ENCODE peak calls at places on chromosomes 4 and X, in nine cellular contexts. One of them, this sample, is unnamed.

GRCh38 chrX:139106111-139106510 is 394.6 kb upstream of the FGF13 start:
- DNase-seq in cardiac muscle cell: no peak
- DNase-seq in A549: no peak
- DNase-seq in spleen: no peak
- DNase-seq in ascending aorta: no peak
- DNase-seq in CD8-positive, alpha-beta memory T cell: no peak
- DNase-seq in lower leg skin: no peak
- DNase-seq in AG04449: no peak
- DNase-seq in fibroblast of pulmonary artery: peak; percentile 7
- DNase-seq in this sample: no peak

GRCh38 chrX:24870143-24870542 is 145.6 kb downstream of the ARX start:
- DNase-seq in cardiac muscle cell: no peak
- DNase-seq in A549: peak; percentile 68
- DNase-seq in spleen: no peak
- DNase-seq in ascending aorta: no peak
- DNase-seq in CD8-positive, alpha-beta memory T cell: no peak
- DNase-seq in lower leg skin: no peak
- DNase-seq in AG04449: no peak
- DNase-seq in fibroblast of pulmonary artery: peak; percentile 64
- DNase-seq in this sample: no peak

GRCh38 chrX:39855748-39856129 is 242.0 kb downstream of the BCOR start:
- DNase-seq in cardiac muscle cell: no peak
- DNase-seq in A549: peak; percentile 12
- DNase-seq in spleen: no peak
- DNase-seq in ascending aorta: no peak
- DNase-seq in CD8-positive, alpha-beta memory T cell: peak; percentile 71
- DNase-seq in lower leg skin: peak; percentile 14
- DNase-seq in AG04449: no peak
- DNase-seq in fibroblast of pulmonary artery: no peak
- DNase-seq in this sample: no peak

GRCh38 chr4:52588771-52589591 is 70.1 kb downstream of the USP46 start:
- DNase-seq in cardiac muscle cell: no peak
- DNase-seq in A549: no peak
- DNase-seq in spleen: no peak
- DNase-seq in ascending aorta: no peak
- DNase-seq in CD8-positive, alpha-beta memory T cell: peak; percentile 38
- DNase-seq in lower leg skin: no peak
- DNase-seq in AG04449: peak; percentile 92
- DNase-seq in fibroblast of pulmonary artery: peak; percentile 87
- DNase-seq in this sample: no peak

GRCh38 chr4:170089274-170089742 is 448 bp downstream of the AADAT start:
- DNase-seq in cardiac muscle cell: peak; percentile 57
- DNase-seq in A549: peak; percentile 19
- DNase-seq in spleen: no peak
- DNase-seq in ascending aorta: no peak
- DNase-seq in CD8-positive, alpha-beta memory T cell: no peak
- DNase-seq in lower leg skin: no peak
- DNase-seq in AG04449: no peak
- DNase-seq in fibroblast of pulmonary artery: peak; percentile 48
- DNase-seq in this sample: no peak

GRCh38 chrX:68307767-68308166 is 125.5 kb downstream of the OPHN1 start:
- DNase-seq in cardiac muscle cell: no peak
- DNase-seq in A549: peak; percentile 22
- DNase-seq in spleen: no peak
- DNase-seq in ascending aorta: no peak
- DNase-seq in CD8-positive, alpha-beta memory T cell: no peak
- DNase-seq in lower leg skin: no peak
- DNase-seq in AG04449: peak; percentile 19
- DNase-seq in fibroblast of pulmonary artery: peak; percentile 70
- DNase-seq in this sample: no peak

GRCh38 chr4:75718529-75718928 is 5.8 kb upstream of the USO1 start:
- DNase-seq in cardiac muscle cell: no peak
- DNase-seq in A549: no peak
- DNase-seq in spleen: no peak
- DNase-seq in ascending aorta: no peak
- DNase-seq in CD8-positive, alpha-beta memory T cell: no peak
- DNase-seq in lower leg skin: no peak
- DNase-seq in AG04449: no peak
- DNase-seq in fibroblast of pulmonary artery: peak; percentile 33
- DNase-seq in this sample: no peak

GRCh38 chr4:95251568-95251967 is 297.2 kb downstream of the UNC5C start:
- DNase-seq in cardiac muscle cell: no peak
- DNase-seq in A549: no peak
- DNase-seq in spleen: no peak
- DNase-seq in ascending aorta: no peak
- DNase-seq in CD8-positive, alpha-beta memory T cell: no peak
- DNase-seq in lower leg skin: no peak
- DNase-seq in AG04449: no peak
- DNase-seq in fibroblast of pulmonary artery: no peak
- DNase-seq in this sample: no peak

GRCh38 chr4:11805837-11806236 is 377.1 kb upstream of the HS3ST1 start:
- DNase-seq in cardiac muscle cell: peak; percentile 23
- DNase-seq in A549: peak; percentile 20
- DNase-seq in spleen: no peak
- DNase-seq in ascending aorta: no peak
- DNase-seq in CD8-positive, alpha-beta memory T cell: no peak
- DNase-seq in lower leg skin: no peak
- DNase-seq in AG04449: no peak
- DNase-seq in fibroblast of pulmonary artery: peak; percentile 86
- DNase-seq in this sample: no peak

GRCh38 chrX:13778916-13779315 is 38.0 kb downstream of the GPM6B start:
- DNase-seq in cardiac muscle cell: no peak
- DNase-seq in A549: no peak
- DNase-seq in spleen: no peak
- DNase-seq in ascending aorta: no peak
- DNase-seq in CD8-positive, alpha-beta memory T cell: no peak
- DNase-seq in lower leg skin: no peak
- DNase-seq in AG04449: no peak
- DNase-seq in fibroblast of pulmonary artery: peak; percentile 37
- DNase-seq in this sample: no peak

DNA sequence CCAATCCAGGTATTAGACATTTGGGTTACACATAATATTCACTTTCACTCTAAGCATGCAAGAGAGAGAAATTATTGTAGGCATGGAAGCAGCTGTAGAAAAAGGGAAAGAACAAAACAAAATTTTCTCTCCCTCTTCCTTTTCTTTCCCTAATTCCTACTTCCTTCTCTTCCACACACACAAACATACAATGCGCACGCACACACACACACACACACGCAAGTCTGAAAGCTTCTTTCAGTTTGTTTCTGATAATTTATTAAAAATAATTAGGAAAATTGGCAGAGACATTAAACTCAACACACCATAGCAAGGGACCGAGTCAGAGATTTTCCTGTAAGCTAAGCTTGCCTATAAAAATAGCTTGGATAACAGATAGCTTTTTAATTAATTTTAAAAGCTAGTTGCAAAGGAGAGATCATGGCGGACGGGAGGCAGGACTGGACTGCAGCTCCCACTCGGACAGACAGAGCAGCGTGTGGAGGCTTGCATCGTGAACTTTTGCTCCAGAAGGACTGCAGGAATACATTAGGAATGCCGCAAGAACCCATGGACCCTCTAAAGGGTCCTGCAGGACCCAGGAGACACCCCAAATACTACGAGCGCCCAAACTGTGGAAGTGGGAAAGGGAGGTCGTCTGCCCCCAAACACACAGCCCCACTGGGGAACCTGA is 92.6 kb upstream of the MAPK10 start:
- DNase-seq in cardiac muscle cell: no peak
- DNase-seq in A549: no peak
- DNase-seq in spleen: no peak
- DNase-seq in ascending aorta: no peak
- DNase-seq in CD8-positive, alpha-beta memory T cell: no peak
- DNase-seq in lower leg skin: no peak
- DNase-seq in AG04449: no peak
- DNase-seq in fibroblast of pulmonary artery: peak; percentile 69
- DNase-seq in this sample: no peak
- H3K4me3 ChIP-seq in cardiac muscle cell: no peak overlapping the region
- H3K4me3 ChIP-seq in A549: no peak overlapping the region
- H3K4me3 ChIP-seq in spleen: peak overlapping the region; percentile 52
- H3K4me3 ChIP-seq in ascending aorta: peak overlapping the region; percentile 77
- H3K4me3 ChIP-seq in CD8-positive, alpha-beta memory T cell: no peak overlapping the region
- H3K4me3 ChIP-seq in lower leg skin: no peak overlapping the region
- H3K4me3 ChIP-seq in AG04449: no peak overlapping the region
- H3K4me3 ChIP-seq in fibroblast of pulmonary artery: peak overlapping the region; percentile 56
- H3K4me3 ChIP-seq in this sample: no peak overlapping the region

DNA sequence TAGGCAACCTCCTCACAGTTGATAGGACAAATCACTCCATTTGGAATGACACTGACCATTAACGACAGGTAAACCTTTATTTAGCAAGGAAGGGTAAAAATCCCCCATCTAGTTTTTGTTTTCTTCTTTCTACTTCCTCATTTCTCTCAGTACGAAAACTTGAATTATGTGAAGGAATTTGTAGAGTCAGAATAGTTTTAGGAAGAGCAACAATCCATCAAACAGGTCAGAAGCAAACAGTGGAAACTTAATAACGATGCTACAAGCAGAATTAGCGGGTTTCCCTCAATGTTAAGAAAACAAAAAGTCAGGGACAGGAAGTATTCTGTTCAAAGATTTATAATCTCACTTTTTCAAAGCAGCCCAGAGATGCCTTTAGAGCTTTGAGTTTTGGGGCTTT is 2.8 kb downstream of the GSX2 start:
- DNase-seq in cardiac muscle cell: no peak
- DNase-seq in A549: no peak
- DNase-seq in spleen: no peak
- DNase-seq in ascending aorta: no peak
- DNase-seq in CD8-positive, alpha-beta memory T cell: no peak
- DNase-seq in lower leg skin: no peak
- DNase-seq in AG04449: no peak
- DNase-seq in fibroblast of pulmonary artery: no peak
- DNase-seq in this sample: no peak
- H3K4me3 ChIP-seq in cardiac muscle cell: no peak overlapping the region
- H3K4me3 ChIP-seq in A549: no peak overlapping the region
- H3K4me3 ChIP-seq in spleen: no peak overlapping the region
- H3K4me3 ChIP-seq in ascending aorta: no peak overlapping the region
- H3K4me3 ChIP-seq in CD8-positive, alpha-beta memory T cell: no peak overlapping the region
- H3K4me3 ChIP-seq in lower leg skin: no peak overlapping the region
- H3K4me3 ChIP-seq in AG04449: no peak overlapping the region
- H3K4me3 ChIP-seq in fibroblast of pulmonary artery: no peak overlapping the region
- H3K4me3 ChIP-seq in this sample: no peak overlapping the region

DNA sequence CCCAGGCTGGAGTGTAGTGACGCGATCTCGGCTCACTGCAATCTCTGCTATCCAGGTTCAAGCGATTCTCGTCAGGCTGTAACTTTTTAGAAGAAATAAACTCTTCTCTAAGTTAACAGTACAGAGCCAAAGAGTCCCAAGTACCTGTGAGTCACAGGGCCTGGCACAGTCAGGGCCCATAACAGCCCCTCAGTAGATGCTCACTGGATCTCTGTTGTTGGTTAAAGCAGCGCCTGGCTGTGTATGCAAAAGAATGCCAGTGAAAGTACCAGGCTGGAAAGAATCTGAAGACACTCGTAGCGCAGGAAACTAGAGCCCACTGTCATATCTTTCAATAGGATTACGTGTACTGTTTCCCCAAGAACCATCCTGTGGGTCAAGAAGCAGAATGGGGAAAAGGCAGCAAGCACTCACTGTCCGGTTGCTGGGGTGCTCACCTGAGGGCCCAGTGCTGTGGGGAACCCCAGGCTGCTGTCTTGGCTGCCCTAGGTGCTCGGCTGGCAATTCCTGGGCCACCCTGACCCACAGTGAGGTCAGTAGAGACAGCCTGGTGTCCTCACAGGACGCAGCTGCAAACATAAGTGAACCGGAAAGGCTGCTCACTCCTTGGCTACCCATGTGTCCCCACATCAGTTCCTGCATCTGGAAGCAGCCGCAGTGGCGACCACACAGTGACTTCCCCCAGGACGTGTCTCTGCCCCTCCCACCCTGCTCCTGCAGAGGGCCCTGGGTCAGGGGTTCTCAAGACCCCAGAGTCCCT is 3.1 kb upstream of the SLBP start:
- DNase-seq in cardiac muscle cell: no peak
- DNase-seq in A549: no peak
- DNase-seq in spleen: peak; percentile 88
- DNase-seq in ascending aorta: no peak
- DNase-seq in CD8-positive, alpha-beta memory T cell: no peak
- DNase-seq in lower leg skin: no peak
- DNase-seq in AG04449: no peak
- DNase-seq in fibroblast of pulmonary artery: no peak
- DNase-seq in this sample: no peak
- H3K4me3 ChIP-seq in cardiac muscle cell: no peak overlapping the region
- H3K4me3 ChIP-seq in A549: no peak overlapping the region
- H3K4me3 ChIP-seq in spleen: peak overlapping the region; percentile 87
- H3K4me3 ChIP-seq in ascending aorta: no peak overlapping the region
- H3K4me3 ChIP-seq in CD8-positive, alpha-beta memory T cell: no peak overlapping the region
- H3K4me3 ChIP-seq in lower leg skin: no peak overlapping the region
- H3K4me3 ChIP-seq in AG04449: no peak overlapping the region
- H3K4me3 ChIP-seq in fibroblast of pulmonary artery: no peak overlapping the region
- H3K4me3 ChIP-seq in this sample: no peak overlapping the region

DNA sequence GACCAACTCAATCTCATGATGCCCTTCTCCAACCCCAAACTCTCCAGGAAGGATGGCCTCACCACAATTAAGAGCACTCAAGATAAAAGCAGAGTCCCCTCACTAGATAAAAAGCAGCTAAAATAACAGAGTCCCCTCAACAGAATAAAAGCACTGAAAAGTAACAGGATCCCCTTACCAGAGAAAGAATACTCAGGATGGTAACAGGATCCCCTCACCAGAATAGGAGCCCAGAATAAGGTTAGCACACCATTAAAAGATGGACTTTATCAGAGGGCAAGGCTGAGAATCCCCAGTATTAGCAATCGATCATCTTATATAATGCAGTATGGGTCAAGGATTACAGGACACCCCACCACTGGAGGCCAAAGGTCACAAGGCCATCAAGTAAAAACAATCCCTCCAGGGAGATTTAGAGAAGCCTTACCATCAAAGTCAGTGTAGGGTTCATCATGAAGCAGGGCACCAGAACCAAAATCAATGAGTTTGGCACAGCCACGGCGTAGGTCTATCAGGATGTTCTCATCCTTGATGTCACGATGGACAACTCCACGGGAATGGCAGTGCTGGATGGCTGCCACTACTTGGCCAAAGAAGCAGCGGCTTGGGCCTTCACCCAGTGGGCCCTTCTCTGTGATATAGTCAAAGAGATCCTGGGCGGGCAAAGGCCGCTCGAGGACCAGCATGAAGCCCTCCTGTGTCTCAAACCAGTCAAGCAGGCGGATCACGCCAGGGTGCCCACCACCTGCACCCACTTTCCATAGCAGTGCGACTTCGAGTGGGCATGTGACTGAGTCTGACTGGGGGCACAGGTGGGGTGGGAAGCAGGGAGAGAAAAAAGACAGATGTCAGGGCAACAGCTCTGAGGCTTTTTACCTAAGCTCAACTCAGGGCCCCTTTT is 3.4 kb upstream of the SLC35A2 start:
- DNase-seq in cardiac muscle cell: no peak
- DNase-seq in A549: no peak
- DNase-seq in spleen: no peak
- DNase-seq in ascending aorta: no peak
- DNase-seq in CD8-positive, alpha-beta memory T cell: no peak
- DNase-seq in lower leg skin: no peak
- DNase-seq in AG04449: no peak
- DNase-seq in fibroblast of pulmonary artery: no peak
- DNase-seq in this sample: no peak
- H3K4me3 ChIP-seq in cardiac muscle cell: no peak overlapping the region
- H3K4me3 ChIP-seq in A549: no peak overlapping the region
- H3K4me3 ChIP-seq in spleen: peak overlapping the region; percentile 91
- H3K4me3 ChIP-seq in ascending aorta: no peak overlapping the region
- H3K4me3 ChIP-seq in CD8-positive, alpha-beta memory T cell: peak overlapping the region; percentile 60
- H3K4me3 ChIP-seq in lower leg skin: no peak overlapping the region
- H3K4me3 ChIP-seq in AG04449: no peak overlapping the region
- H3K4me3 ChIP-seq in fibroblast of pulmonary artery: no peak overlapping the region
- H3K4me3 ChIP-seq in this sample: no peak overlapping the region

GRCh38 chr4:113790478-113790877 is 28.9 kb upstream of the CAMK2D start:
- DNase-seq in cardiac muscle cell: no peak
- DNase-seq in A549: no peak
- DNase-seq in spleen: no peak
- DNase-seq in ascending aorta: no peak
- DNase-seq in CD8-positive, alpha-beta memory T cell: no peak
- DNase-seq in lower leg skin: no peak
- DNase-seq in AG04449: no peak
- DNase-seq in fibroblast of pulmonary artery: no peak
- DNase-seq in this sample: no peak
- H3K4me3 ChIP-seq in cardiac muscle cell: no peak overlapping the region
- H3K4me3 ChIP-seq in A549: no peak overlapping the region
- H3K4me3 ChIP-seq in spleen: no peak overlapping the region
- H3K4me3 ChIP-seq in ascending aorta: no peak overlapping the region
- H3K4me3 ChIP-seq in CD8-positive, alpha-beta memory T cell: no peak overlapping the region
- H3K4me3 ChIP-seq in lower leg skin: no peak overlapping the region
- H3K4me3 ChIP-seq in AG04449: no peak overlapping the region
- H3K4me3 ChIP-seq in fibroblast of pulmonary artery: no peak overlapping the region
- H3K4me3 ChIP-seq in this sample: no peak overlapping the region

This sample was measured in gastrocnemius medialis.